ENCODE peak calls at places on chromosome 6, in eight cellular contexts. One of them, this sample, is unnamed.

GRCh38 chr6:156948807-156949206 is 171.6 kb downstream of the ARID1B start:
- DNase-seq in A172: peak
- DNase-seq in mucosa of descending colon: no peak
- DNase-seq in lower lobe of right lung: no peak
- DNase-seq in CD4-positive, alpha-beta T cell: no peak
- DNase-seq in stimulated activated naive B cell treated with anti-CD40 and anti-IgM and Interleukin-4, amounts not matched to agents 10 μg/mL and 1 μg/mL and 100 μg/mL, for 72 hours: no peak
- DNase-seq in IMR-90: peak
- DNase-seq in smooth muscle cell of the brain vasculature: no peak
- DNase-seq in this sample: no peak

GRCh38 chr6:134619077-134619476 is 301.2 kb upstream of the SGK1 start:
- DNase-seq in lower lobe of right lung: no peak
- DNase-seq in mucosa of descending colon: no peak
- DNase-seq in CD4-positive, alpha-beta T cell: no peak
- DNase-seq in smooth muscle cell of the brain vasculature: no peak
- DNase-seq in stimulated activated naive B cell treated with anti-CD40 and anti-IgM and Interleukin-4, amounts not matched to agents 10 μg/mL and 1 μg/mL and 100 μg/mL, for 72 hours: no peak
- DNase-seq in IMR-90: no peak
- DNase-seq in A172: no peak
- DNase-seq in this sample: no peak

GRCh38 chr6:160327981-160328380 is 20.2 kb upstream of the SLC22A3 start:
- DNase-seq in IMR-90: no peak
- DNase-seq in CD4-positive, alpha-beta T cell: no peak
- DNase-seq in mucosa of descending colon: no peak
- DNase-seq in smooth muscle cell of the brain vasculature: no peak
- DNase-seq in lower lobe of right lung: no peak
- DNase-seq in A172: no peak
- DNase-seq in stimulated activated naive B cell treated with anti-CD40 and anti-IgM and Interleukin-4, amounts not matched to agents 10 μg/mL and 1 μg/mL and 100 μg/mL, for 72 hours: no peak
- DNase-seq in this sample: no peak

GRCh38 chr6:6665505-6665904 is 77.0 kb downstream of the LY86 start:
- DNase-seq in stimulated activated naive B cell treated with anti-CD40 and anti-IgM and Interleukin-4, amounts not matched to agents 10 μg/mL and 1 μg/mL and 100 μg/mL, for 72 hours: no peak
- DNase-seq in lower lobe of right lung: no peak
- DNase-seq in smooth muscle cell of the brain vasculature: no peak
- DNase-seq in mucosa of descending colon: no peak
- DNase-seq in IMR-90: no peak
- DNase-seq in A172: no peak
- DNase-seq in CD4-positive, alpha-beta T cell: no peak
- DNase-seq in this sample: no peak

GRCh38 chr6:6785163-6785521 is 196.6 kb downstream of the LY86 start:
- DNase-seq in smooth muscle cell of the brain vasculature: no peak
- DNase-seq in mucosa of descending colon: no peak
- DNase-seq in stimulated activated naive B cell treated with anti-CD40 and anti-IgM and Interleukin-4, amounts not matched to agents 10 μg/mL and 1 μg/mL and 100 μg/mL, for 72 hours: no peak
- DNase-seq in IMR-90: no peak
- DNase-seq in lower lobe of right lung: no peak
- DNase-seq in CD4-positive, alpha-beta T cell: no peak
- DNase-seq in A172: no peak
- DNase-seq in this sample: no peak

GRCh38 chr6:70413829-70414494 is 654 bp downstream of the FAM135A start:
- DNase-seq in smooth muscle cell of the brain vasculature: no peak
- DNase-seq in IMR-90: no peak
- DNase-seq in CD4-positive, alpha-beta T cell: no peak
- DNase-seq in stimulated activated naive B cell treated with anti-CD40 and anti-IgM and Interleukin-4, amounts not matched to agents 10 μg/mL and 1 μg/mL and 100 μg/mL, for 72 hours: peak
- DNase-seq in A172: peak
- DNase-seq in lower lobe of right lung: peak
- DNase-seq in mucosa of descending colon: peak
- DNase-seq in this sample: peak

GRCh38 chr6:75934643-75935472 is 137.6 kb downstream of the IMPG1 start:
- DNase-seq in stimulated activated naive B cell treated with anti-CD40 and anti-IgM and Interleukin-4, amounts not matched to agents 10 μg/mL and 1 μg/mL and 100 μg/mL, for 72 hours: peak
- DNase-seq in lower lobe of right lung: no peak
- DNase-seq in CD4-positive, alpha-beta T cell: no peak
- DNase-seq in A172: peak
- DNase-seq in mucosa of descending colon: peak
- DNase-seq in IMR-90: peak
- DNase-seq in smooth muscle cell of the brain vasculature: peak
- DNase-seq in this sample: peak

GRCh38 chr6:129073651-129074419 is 190.9 kb downstream of the LAMA2 start:
- DNase-seq in stimulated activated naive B cell treated with anti-CD40 and anti-IgM and Interleukin-4, amounts not matched to agents 10 μg/mL and 1 μg/mL and 100 μg/mL, for 72 hours: no peak
- DNase-seq in lower lobe of right lung: no peak
- DNase-seq in IMR-90: peak
- DNase-seq in A172: no peak
- DNase-seq in smooth muscle cell of the brain vasculature: no peak
- DNase-seq in mucosa of descending colon: no peak
- DNase-seq in CD4-positive, alpha-beta T cell: no peak
- DNase-seq in this sample: no peak

GRCh38 chr6:56727097-56727845 is 84.6 kb upstream of the DST start:
- DNase-seq in IMR-90: no peak
- DNase-seq in CD4-positive, alpha-beta T cell: no peak
- DNase-seq in mucosa of descending colon: no peak
- DNase-seq in A172: no peak
- DNase-seq in lower lobe of right lung: no peak
- DNase-seq in stimulated activated naive B cell treated with anti-CD40 and anti-IgM and Interleukin-4, amounts not matched to agents 10 μg/mL and 1 μg/mL and 100 μg/mL, for 72 hours: no peak
- DNase-seq in smooth muscle cell of the brain vasculature: no peak
- DNase-seq in this sample: no peak

GRCh38 chr6:22145823-22146379 is 150.9 kb downstream of the PRL start:
- DNase-seq in lower lobe of right lung: no peak
- DNase-seq in A172: peak
- DNase-seq in mucosa of descending colon: peak
- DNase-seq in stimulated activated naive B cell treated with anti-CD40 and anti-IgM and Interleukin-4, amounts not matched to agents 10 μg/mL and 1 μg/mL and 100 μg/mL, for 72 hours: no peak
- DNase-seq in smooth muscle cell of the brain vasculature: no peak
- DNase-seq in IMR-90: peak
- DNase-seq in CD4-positive, alpha-beta T cell: no peak
- DNase-seq in this sample: peak

GRCh38 chr6:130313206-130313605 is 52.6 kb upstream of the TMEM200A start:
- DNase-seq in IMR-90: no peak
- DNase-seq in smooth muscle cell of the brain vasculature: no peak
- DNase-seq in lower lobe of right lung: no peak
- DNase-seq in stimulated activated naive B cell treated with anti-CD40 and anti-IgM and Interleukin-4, amounts not matched to agents 10 μg/mL and 1 μg/mL and 100 μg/mL, for 72 hours: no peak
- DNase-seq in CD4-positive, alpha-beta T cell: no peak
- DNase-seq in A172: no peak
- DNase-seq in mucosa of descending colon: no peak
- DNase-seq in this sample: no peak

GRCh38 chr6:167827588-167828324 is 1.0 kb downstream of the AFDN start:
- DNase-seq in mucosa of descending colon: peak
- DNase-seq in smooth muscle cell of the brain vasculature: no peak
- DNase-seq in lower lobe of right lung: peak
- DNase-seq in IMR-90: peak
- DNase-seq in stimulated activated naive B cell treated with anti-CD40 and anti-IgM and Interleukin-4, amounts not matched to agents 10 μg/mL and 1 μg/mL and 100 μg/mL, for 72 hours: no peak
- DNase-seq in A172: no peak
- DNase-seq in CD4-positive, alpha-beta T cell: no peak
- DNase-seq in this sample: peak

GRCh38 chr6:34459899-34460593 is 5.8 kb upstream of the PACSIN1 start:
- DNase-seq in smooth muscle cell of the brain vasculature: no peak
- DNase-seq in A172: peak
- DNase-seq in CD4-positive, alpha-beta T cell: peak
- DNase-seq in stimulated activated naive B cell treated with anti-CD40 and anti-IgM and Interleukin-4, amounts not matched to agents 10 μg/mL and 1 μg/mL and 100 μg/mL, for 72 hours: peak
- DNase-seq in IMR-90: peak
- DNase-seq in mucosa of descending colon: peak
- DNase-seq in lower lobe of right lung: no peak
- DNase-seq in this sample: peak

GRCh38 chr6:148509789-148510581 is 167.3 kb downstream of the SASH1 start:
- DNase-seq in A172: peak
- DNase-seq in stimulated activated naive B cell treated with anti-CD40 and anti-IgM and Interleukin-4, amounts not matched to agents 10 μg/mL and 1 μg/mL and 100 μg/mL, for 72 hours: no peak
- DNase-seq in smooth muscle cell of the brain vasculature: peak
- DNase-seq in mucosa of descending colon: peak
- DNase-seq in IMR-90: peak
- DNase-seq in CD4-positive, alpha-beta T cell: no peak
- DNase-seq in lower lobe of right lung: peak
- DNase-seq in this sample: no peak

GRCh38 chr6:14635195-14635594 is 517.6 kb downstream of the CD83 start:
- DNase-seq in mucosa of descending colon: peak
- DNase-seq in IMR-90: no peak
- DNase-seq in A172: no peak
- DNase-seq in smooth muscle cell of the brain vasculature: no peak
- DNase-seq in stimulated activated naive B cell treated with anti-CD40 and anti-IgM and Interleukin-4, amounts not matched to agents 10 μg/mL and 1 μg/mL and 100 μg/mL, for 72 hours: no peak
- DNase-seq in CD4-positive, alpha-beta T cell: peak
- DNase-seq in lower lobe of right lung: no peak
- DNase-seq in this sample: peak

GRCh38 chr6:37624606-37625574 is 72.8 kb downstream of the MDGA1 start:
- DNase-seq in lower lobe of right lung: peak
- DNase-seq in mucosa of descending colon: peak
- DNase-seq in CD4-positive, alpha-beta T cell: no peak
- DNase-seq in A172: peak
- DNase-seq in stimulated activated naive B cell treated with anti-CD40 and anti-IgM and Interleukin-4, amounts not matched to agents 10 μg/mL and 1 μg/mL and 100 μg/mL, for 72 hours: no peak
- DNase-seq in smooth muscle cell of the brain vasculature: no peak
- DNase-seq in IMR-90: no peak
- DNase-seq in this sample: no peak

This sample was measured in activated CD8-positive, alpha-beta T cell treated with anti-CD3 and anti-CD28 coated beads for 36 hours.